ENCODE peak calls at places on chromosomes 2 and 18, in ten cellular contexts. One of them, this sample, is unnamed.

GRCh38 chr2:208025814-208026184 is 472 bp upstream of the PLEKHM3 start:
- DNase-seq in Caco-2: no peak
- DNase-seq in lower lobe of right lung: no peak
- DNase-seq in fibroblast of the aortic adventitia: no peak
- DNase-seq in AG09309: no peak
- DNase-seq in choroid plexus epithelial cell: peak
- DNase-seq in GM06990: no peak
- DNase-seq in testis: peak
- DNase-seq in IMR-90: no peak
- DNase-seq in foreskin fibroblast: no peak
- DNase-seq in this sample: peak

GRCh38 chr2:37776487-37776886 is 105.0 kb upstream of the CDC42EP3 start:
- DNase-seq in Caco-2: peak
- DNase-seq in lower lobe of right lung: no peak
- DNase-seq in fibroblast of the aortic adventitia: peak
- DNase-seq in AG09309: no peak
- DNase-seq in choroid plexus epithelial cell: peak
- DNase-seq in GM06990: no peak
- DNase-seq in testis: no peak
- DNase-seq in IMR-90: peak
- DNase-seq in foreskin fibroblast: peak
- DNase-seq in this sample: no peak

GRCh38 chr18:49971462-49971861 is 158.1 kb upstream of the ACAA2 start:
- DNase-seq in Caco-2: no peak
- DNase-seq in lower lobe of right lung: no peak
- DNase-seq in fibroblast of the aortic adventitia: no peak
- DNase-seq in AG09309: no peak
- DNase-seq in choroid plexus epithelial cell: no peak
- DNase-seq in GM06990: no peak
- DNase-seq in testis: no peak
- DNase-seq in IMR-90: no peak
- DNase-seq in foreskin fibroblast: no peak
- DNase-seq in this sample: no peak

GRCh38 chr2:102439065-102439695 is 16.2 kb downstream of the IL18RAP start:
- DNase-seq in Caco-2: no peak
- DNase-seq in lower lobe of right lung: no peak
- DNase-seq in fibroblast of the aortic adventitia: peak
- DNase-seq in AG09309: no peak
- DNase-seq in choroid plexus epithelial cell: peak
- DNase-seq in GM06990: no peak
- DNase-seq in testis: no peak
- DNase-seq in IMR-90: peak
- DNase-seq in foreskin fibroblast: peak
- DNase-seq in this sample: no peak

GRCh38 chr2:2840681-2841300 is 509.7 kb upstream of the MYT1L start:
- DNase-seq in Caco-2: no peak
- DNase-seq in lower lobe of right lung: no peak
- DNase-seq in fibroblast of the aortic adventitia: no peak
- DNase-seq in AG09309: no peak
- DNase-seq in choroid plexus epithelial cell: no peak
- DNase-seq in GM06990: no peak
- DNase-seq in testis: no peak
- DNase-seq in IMR-90: no peak
- DNase-seq in foreskin fibroblast: no peak
- DNase-seq in this sample: no peak

GRCh38 chr2:162591403-162592083 is 247.0 kb downstream of the KCNH7 start:
- DNase-seq in Caco-2: no peak
- DNase-seq in lower lobe of right lung: no peak
- DNase-seq in fibroblast of the aortic adventitia: no peak
- DNase-seq in AG09309: no peak
- DNase-seq in choroid plexus epithelial cell: peak
- DNase-seq in GM06990: no peak
- DNase-seq in testis: no peak
- DNase-seq in IMR-90: no peak
- DNase-seq in foreskin fibroblast: no peak
- DNase-seq in this sample: peak

GRCh38 chr2:73408198-73408597 is 22.6 kb downstream of the ALMS1 start:
- DNase-seq in Caco-2: no peak
- DNase-seq in lower lobe of right lung: no peak
- DNase-seq in fibroblast of the aortic adventitia: no peak
- DNase-seq in AG09309: no peak
- DNase-seq in choroid plexus epithelial cell: peak
- DNase-seq in GM06990: peak
- DNase-seq in testis: no peak
- DNase-seq in IMR-90: no peak
- DNase-seq in foreskin fibroblast: no peak
- DNase-seq in this sample: no peak

GRCh38 chr2:2838548-2838845 is 507.4 kb upstream of the MYT1L start:
- DNase-seq in Caco-2: no peak
- DNase-seq in lower lobe of right lung: no peak
- DNase-seq in fibroblast of the aortic adventitia: no peak
- DNase-seq in AG09309: no peak
- DNase-seq in choroid plexus epithelial cell: no peak
- DNase-seq in GM06990: no peak
- DNase-seq in testis: no peak
- DNase-seq in IMR-90: no peak
- DNase-seq in foreskin fibroblast: no peak
- DNase-seq in this sample: no peak

GRCh38 chr2:84713441-84713840 is 167.4 kb downstream of the TRABD2A start:
- DNase-seq in Caco-2: no peak
- DNase-seq in lower lobe of right lung: no peak
- DNase-seq in fibroblast of the aortic adventitia: no peak
- DNase-seq in AG09309: no peak
- DNase-seq in choroid plexus epithelial cell: no peak
- DNase-seq in GM06990: no peak
- DNase-seq in testis: no peak
- DNase-seq in IMR-90: peak
- DNase-seq in foreskin fibroblast: peak
- DNase-seq in this sample: no peak

GRCh38 chr2:38959464-38959863 is 69.8 kb downstream of the ARHGEF33 start:
- DNase-seq in Caco-2: no peak
- DNase-seq in lower lobe of right lung: no peak
- DNase-seq in fibroblast of the aortic adventitia: no peak
- DNase-seq in AG09309: no peak
- DNase-seq in choroid plexus epithelial cell: no peak
- DNase-seq in GM06990: no peak
- DNase-seq in testis: no peak
- DNase-seq in IMR-90: no peak
- DNase-seq in foreskin fibroblast: no peak
- DNase-seq in this sample: no peak
- H3K4me3 ChIP-seq in Caco-2: no peak
- H3K4me3 ChIP-seq in lower lobe of right lung: peak
- H3K4me3 ChIP-seq in fibroblast of the aortic adventitia: no peak
- H3K4me3 ChIP-seq in AG09309: no peak
- H3K4me3 ChIP-seq in choroid plexus epithelial cell: no peak
- H3K4me3 ChIP-seq in GM06990: no peak
- H3K4me3 ChIP-seq in testis: peak
- H3K4me3 ChIP-seq in IMR-90: no peak
- H3K4me3 ChIP-seq in foreskin fibroblast: peak
- H3K4me3 ChIP-seq in this sample: no peak

DNA sequence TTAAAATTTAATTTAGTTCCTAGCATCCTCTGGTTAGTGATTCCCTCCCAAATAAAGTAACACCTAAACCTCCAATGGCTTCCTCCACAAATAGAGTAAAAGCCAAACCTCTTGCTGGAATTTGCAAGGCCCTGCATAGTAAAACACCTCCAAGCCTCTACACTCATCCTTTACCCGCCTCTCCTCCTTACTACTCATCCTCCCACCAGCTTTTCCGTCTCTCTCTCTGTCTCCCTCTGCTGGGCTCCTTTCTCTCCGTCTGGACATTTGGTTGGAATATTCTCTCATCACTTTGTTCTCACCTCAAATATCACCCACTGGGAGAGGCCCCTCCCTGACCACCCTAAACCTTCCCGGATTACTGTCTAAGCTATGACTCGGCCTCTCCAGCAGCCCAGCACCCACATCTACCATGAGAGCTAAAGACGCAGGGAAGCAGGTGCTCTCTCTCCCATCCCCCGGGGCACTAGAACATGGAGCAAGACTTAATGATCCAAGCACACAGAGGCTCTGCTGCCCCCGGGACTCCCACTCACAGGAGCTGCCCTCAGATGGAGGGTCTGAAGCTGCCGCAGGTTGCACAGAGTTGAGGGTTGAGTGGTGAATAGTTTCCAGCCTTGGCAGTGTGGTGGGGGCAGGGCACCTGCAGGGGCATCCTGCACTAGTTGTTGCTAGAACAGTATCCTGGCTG is 167.2 kb downstream of the FBXO15 start:
- DNase-seq in Caco-2: peak
- DNase-seq in lower lobe of right lung: no peak
- DNase-seq in fibroblast of the aortic adventitia: peak
- DNase-seq in AG09309: no peak
- DNase-seq in choroid plexus epithelial cell: peak
- DNase-seq in GM06990: no peak
- DNase-seq in testis: peak
- DNase-seq in IMR-90: peak
- DNase-seq in foreskin fibroblast: no peak
- DNase-seq in this sample: no peak
- TF ChIP-seq CTCF in Caco-2: peak
- TF ChIP-seq CTCF in lower lobe of right lung: no peak
- TF ChIP-seq CTCF in fibroblast of the aortic adventitia: peak
- TF ChIP-seq CTCF in AG09309: peak
- TF ChIP-seq CTCF in choroid plexus epithelial cell: peak
- TF ChIP-seq CTCF in GM06990: no peak
- TF ChIP-seq CTCF in testis: peak
- TF ChIP-seq CTCF in IMR-90: peak
- TF ChIP-seq CTCF in foreskin fibroblast: peak
- TF ChIP-seq CTCF in this sample: no peak

GRCh38 chr18:68797901-68798300 is at the start of gene CCDC102B:
- DNase-seq in Caco-2: no peak
- DNase-seq in lower lobe of right lung: no peak
- DNase-seq in fibroblast of the aortic adventitia: peak
- DNase-seq in AG09309: peak
- DNase-seq in choroid plexus epithelial cell: peak
- DNase-seq in GM06990: no peak
- DNase-seq in testis: no peak
- DNase-seq in IMR-90: peak
- DNase-seq in foreskin fibroblast: peak
- DNase-seq in this sample: no peak
- H3K4me3 ChIP-seq in Caco-2: no peak
- H3K4me3 ChIP-seq in lower lobe of right lung: peak
- H3K4me3 ChIP-seq in fibroblast of the aortic adventitia: no peak
- H3K4me3 ChIP-seq in AG09309: no peak
- H3K4me3 ChIP-seq in choroid plexus epithelial cell: peak
- H3K4me3 ChIP-seq in GM06990: no peak
- H3K4me3 ChIP-seq in testis: no peak
- H3K4me3 ChIP-seq in IMR-90: no peak
- H3K4me3 ChIP-seq in foreskin fibroblast: peak
- H3K4me3 ChIP-seq in this sample: no peak

DNA sequence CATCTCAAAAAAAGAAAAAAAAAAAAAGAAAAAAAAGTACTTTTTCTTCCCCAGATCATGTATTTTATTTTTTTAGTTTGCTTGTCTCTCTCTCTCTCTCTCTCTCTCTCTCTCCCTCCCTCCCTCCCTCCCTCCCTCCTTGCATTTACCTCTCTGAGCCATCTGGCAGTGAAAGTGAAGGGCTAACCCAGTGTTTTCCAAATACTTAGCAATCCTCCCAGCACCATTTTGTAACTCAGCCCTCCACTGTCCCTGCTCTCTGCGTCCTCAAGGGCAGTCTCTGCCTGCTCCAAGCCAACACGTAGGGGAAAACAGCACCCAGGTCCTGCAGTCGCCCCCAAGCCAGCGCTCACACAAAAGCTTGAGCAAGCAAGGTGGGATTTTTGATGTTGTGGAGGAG is 19.6 kb upstream of the TEX44 start:
- DNase-seq in Caco-2: no peak
- DNase-seq in lower lobe of right lung: no peak
- DNase-seq in fibroblast of the aortic adventitia: no peak
- DNase-seq in AG09309: no peak
- DNase-seq in choroid plexus epithelial cell: no peak
- DNase-seq in GM06990: no peak
- DNase-seq in testis: no peak
- DNase-seq in IMR-90: no peak
- DNase-seq in foreskin fibroblast: no peak
- DNase-seq in this sample: no peak
- TF ChIP-seq CTCF in Caco-2: no peak
- TF ChIP-seq CTCF in lower lobe of right lung: no peak
- TF ChIP-seq CTCF in fibroblast of the aortic adventitia: no peak
- TF ChIP-seq CTCF in AG09309: no peak
- TF ChIP-seq CTCF in choroid plexus epithelial cell: no peak
- TF ChIP-seq CTCF in GM06990: no peak
- TF ChIP-seq CTCF in testis: no peak
- TF ChIP-seq CTCF in IMR-90: no peak
- TF ChIP-seq CTCF in foreskin fibroblast: no peak
- TF ChIP-seq CTCF in this sample: no peak

This sample was measured in GM12865.